ENCODE peak calls at places on chromosomes 2 and 18, in four cellular contexts. One of them, this sample, is unnamed.

GRCh38 chr18:77700051-77700450 is 450.4 kb downstream of the GALR1 start:
- DNase-seq in BE2C: no peak
- DNase-seq in spleen: no peak
- DNase-seq in upper lobe of right lung: no peak
- DNase-seq in this sample: no peak

GRCh38 chr2:60351321-60351720 is 202.1 kb downstream of the BCL11A start:
- DNase-seq in BE2C: no peak
- DNase-seq in spleen: no peak
- DNase-seq in upper lobe of right lung: no peak
- DNase-seq in this sample: no peak

GRCh38 chr2:49251766-49252165 is 97.5 kb upstream of the FSHR start:
- DNase-seq in BE2C: no peak
- DNase-seq in spleen: no peak
- DNase-seq in upper lobe of right lung: no peak
- DNase-seq in this sample: no peak

GRCh38 chr2:159609933-159610523 is 6.3 kb downstream of the BAZ2B start:
- DNase-seq in BE2C: no peak
- DNase-seq in spleen: no peak
- DNase-seq in upper lobe of right lung: no peak
- DNase-seq in this sample: no peak

GRCh38 chr2:9033385-9034175 is 30.1 kb upstream of the MBOAT2 start:
- DNase-seq in BE2C: peak
- DNase-seq in spleen: no peak
- DNase-seq in upper lobe of right lung: no peak
- DNase-seq in this sample: peak

GRCh38 chr2:150133623-150134022 is 353.8 kb downstream of the RND3 start:
- DNase-seq in BE2C: peak
- DNase-seq in spleen: no peak
- DNase-seq in upper lobe of right lung: no peak
- DNase-seq in this sample: no peak

GRCh38 chr2:219358170-219359075 is 25.9 kb upstream of the RESP18 start:
- DNase-seq in BE2C: no peak
- DNase-seq in spleen: no peak
- DNase-seq in upper lobe of right lung: no peak
- DNase-seq in this sample: peak

GRCh38 chr18:8231316-8231715 is 377.9 kb upstream of the RAB12 start:
- DNase-seq in BE2C: no peak
- DNase-seq in spleen: no peak
- DNase-seq in upper lobe of right lung: no peak
- DNase-seq in this sample: no peak

GRCh38 chr2:19682493-19682892 is 219.3 kb downstream of the TTC32 start:
- DNase-seq in BE2C: no peak
- DNase-seq in spleen: no peak
- DNase-seq in upper lobe of right lung: no peak
- DNase-seq in this sample: no peak

GRCh38 chr2:6645672-6646071 is 220.0 kb downstream of the CMPK2 start:
- DNase-seq in BE2C: peak
- DNase-seq in spleen: no peak
- DNase-seq in upper lobe of right lung: no peak
- DNase-seq in this sample: no peak

GRCh38 chr2:135817946-135818345 is 19.0 kb downstream of the LCT start:
- DNase-seq in BE2C: no peak
- DNase-seq in spleen: no peak
- DNase-seq in upper lobe of right lung: no peak
- DNase-seq in this sample: no peak

GRCh38 chr2:38013158-38013752 is 62.7 kb downstream of the CYP1B1 start:
- DNase-seq in BE2C: no peak
- DNase-seq in spleen: no peak
- DNase-seq in upper lobe of right lung: no peak
- DNase-seq in this sample: no peak

GRCh38 chr2:43745457-43745856 is 28.4 kb upstream of the DYNC2LI1 start:
- DNase-seq in BE2C: no peak
- DNase-seq in spleen: no peak
- DNase-seq in upper lobe of right lung: no peak
- DNase-seq in this sample: no peak

GRCh38 chr2:201396595-201396994 is 39.5 kb upstream of the FLACC1 start:
- DNase-seq in BE2C: no peak
- DNase-seq in spleen: no peak
- DNase-seq in upper lobe of right lung: no peak
- DNase-seq in this sample: no peak

GRCh38 chr2:152718909-152719645 is 657 bp downstream of the ARL6IP6 start:
- DNase-seq in BE2C: peak
- DNase-seq in spleen: no peak
- DNase-seq in upper lobe of right lung: no peak
- DNase-seq in this sample: peak

GRCh38 chr18:46301081-46301480 is 196.9 kb downstream of the HAUS1 start:
- DNase-seq in BE2C: no peak
- DNase-seq in spleen: peak
- DNase-seq in upper lobe of right lung: peak
- DNase-seq in this sample: no peak

GRCh38 chr18:56062931-56063330 is 474.9 kb upstream of the TCF4 start:
- DNase-seq in BE2C: no peak
- DNase-seq in spleen: no peak
- DNase-seq in upper lobe of right lung: no peak
- DNase-seq in this sample: no peak

GRCh38 chr2:127953849-127954248 is 68.1 kb upstream of the AMMECR1L start:
- DNase-seq in BE2C: no peak
- DNase-seq in spleen: no peak
- DNase-seq in upper lobe of right lung: no peak
- DNase-seq in this sample: no peak

GRCh38 chr2:54673501-54673998 is 49.9 kb upstream of the EML6 start:
- DNase-seq in BE2C: no peak
- DNase-seq in spleen: peak
- DNase-seq in upper lobe of right lung: peak
- DNase-seq in this sample: no peak

GRCh38 chr2:235533616-235534385 is 40.0 kb downstream of the AGAP1 start:
- DNase-seq in BE2C: peak
- DNase-seq in spleen: peak
- DNase-seq in upper lobe of right lung: peak
- DNase-seq in this sample: no peak

GRCh38 chr2:62197609-62198236 is 1.8 kb downstream of the B3GNT2 start:
- DNase-seq in BE2C: no peak
- DNase-seq in spleen: peak
- DNase-seq in upper lobe of right lung: peak
- DNase-seq in this sample: peak

GRCh38 chr2:62195421-62196277 is at the start of gene B3GNT2:
- DNase-seq in BE2C: peak
- DNase-seq in spleen: peak
- DNase-seq in upper lobe of right lung: peak
- DNase-seq in this sample: peak

GRCh38 chr2:62196278-62196901 is 475 bp downstream of the B3GNT2 start:
- DNase-seq in BE2C: no peak
- DNase-seq in spleen: peak
- DNase-seq in upper lobe of right lung: peak
- DNase-seq in this sample: no peak

GRCh38 chr2:62198237-62198633 is 2.3 kb downstream of the B3GNT2 start:
- DNase-seq in BE2C: no peak
- DNase-seq in spleen: no peak
- DNase-seq in upper lobe of right lung: no peak
- DNase-seq in this sample: no peak

DNA sequence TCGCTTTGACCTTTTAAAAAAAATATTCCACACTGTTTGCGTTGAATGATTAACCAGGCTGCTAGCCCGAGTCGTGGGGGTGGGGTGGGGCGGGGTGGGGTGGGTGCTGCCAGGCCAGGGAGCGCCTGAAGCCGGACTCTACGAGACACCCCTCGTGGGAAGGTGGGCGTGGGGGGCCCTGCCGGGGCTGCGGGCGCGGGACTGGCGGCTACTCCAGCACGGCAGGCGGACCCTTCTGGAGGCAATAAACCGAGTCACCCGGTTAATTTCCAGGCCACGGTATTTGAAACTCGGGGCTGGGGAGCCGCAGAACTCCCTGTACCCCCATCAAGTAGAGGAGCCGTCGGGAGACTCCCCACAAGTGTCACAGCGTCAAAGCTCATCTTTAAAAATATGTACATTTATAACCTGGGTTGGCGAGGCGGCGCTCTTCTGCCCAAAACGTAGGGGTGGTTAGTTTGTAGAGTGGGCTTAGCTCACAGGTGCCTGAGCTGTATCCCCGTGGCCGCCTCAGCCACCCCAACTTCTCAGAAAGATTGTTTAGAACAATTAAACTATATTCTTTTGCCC is 1.2 kb downstream of the B3GNT2 start:
- DNase-seq in BE2C: peak
- DNase-seq in spleen: peak
- DNase-seq in upper lobe of right lung: no peak
- DNase-seq in this sample: peak
- TF ChIP-seq CTCF in BE2C: no peak
- TF ChIP-seq CTCF in spleen: no peak
- TF ChIP-seq CTCF in upper lobe of right lung: no peak
- TF ChIP-seq CTCF in this sample: no peak

DNA sequence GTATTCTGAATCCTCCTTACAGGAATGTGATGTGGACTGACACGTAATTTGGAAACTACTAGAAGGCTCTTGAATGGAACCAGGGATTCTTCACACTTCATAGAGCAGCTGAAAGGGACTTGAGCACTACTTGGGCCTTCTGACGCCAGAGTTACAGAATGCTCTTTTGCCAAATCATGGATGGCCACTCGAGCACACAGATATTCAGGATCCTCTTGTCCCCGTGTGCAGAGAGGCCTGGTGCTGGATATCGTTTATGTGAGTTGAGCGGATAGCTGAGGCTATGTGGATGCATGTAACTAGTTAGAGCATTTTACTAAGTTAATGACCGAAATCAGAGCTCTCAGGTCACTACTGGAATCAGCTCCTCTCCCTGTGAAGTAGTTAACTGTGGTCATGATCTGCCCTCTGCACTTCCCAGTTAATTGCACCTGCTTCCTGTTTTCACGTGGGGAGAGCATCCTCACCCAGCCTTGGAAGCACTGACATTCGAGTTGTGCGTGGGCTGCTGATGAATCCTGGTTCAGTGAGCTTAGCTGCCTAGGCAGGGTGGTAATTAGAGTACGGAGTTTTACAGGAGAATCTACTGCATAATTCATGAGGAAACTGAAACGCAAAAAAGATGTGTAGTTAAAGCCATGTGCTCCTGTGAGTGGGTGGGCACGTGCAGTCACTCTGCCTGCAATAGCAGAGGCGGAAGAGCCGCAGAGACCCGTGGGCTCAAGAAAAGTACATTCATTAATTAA is 5.1 kb upstream of the TPO start:
- DNase-seq in BE2C: no peak
- DNase-seq in spleen: no peak
- DNase-seq in upper lobe of right lung: no peak
- DNase-seq in this sample: no peak
- TF ChIP-seq CTCF in BE2C: no peak
- TF ChIP-seq CTCF in spleen: no peak
- TF ChIP-seq CTCF in upper lobe of right lung: no peak
- TF ChIP-seq CTCF in this sample: no peak

GRCh38 chr2:68362069-68362468 is 3.0 kb upstream of the PLEK start:
- DNase-seq in BE2C: peak
- DNase-seq in spleen: peak
- DNase-seq in upper lobe of right lung: peak
- DNase-seq in this sample: peak

GRCh38 chr2:68352651-68353386 is 12.3 kb upstream of the PLEK start:
- DNase-seq in BE2C: no peak
- DNase-seq in spleen: no peak
- DNase-seq in upper lobe of right lung: no peak
- DNase-seq in this sample: no peak

GRCh38 chr2:68356599-68357239 is 8.4 kb upstream of the PLEK start:
- DNase-seq in BE2C: no peak
- DNase-seq in spleen: no peak
- DNase-seq in upper lobe of right lung: no peak
- DNase-seq in this sample: no peak

GRCh38 chr2:68359889-68360288 is 5.2 kb upstream of the PLEK start:
- DNase-seq in BE2C: no peak
- DNase-seq in spleen: no peak
- DNase-seq in upper lobe of right lung: no peak
- DNase-seq in this sample: no peak

GRCh38 chr2:68357608-68358337 is 7.3 kb upstream of the PLEK start:
- DNase-seq in BE2C: peak
- DNase-seq in spleen: no peak
- DNase-seq in upper lobe of right lung: no peak
- DNase-seq in this sample: peak
- TF ChIP-seq CTCF in BE2C: peak
- TF ChIP-seq CTCF in spleen: no peak
- TF ChIP-seq CTCF in upper lobe of right lung: peak
- TF ChIP-seq CTCF in this sample: no peak

DNA sequence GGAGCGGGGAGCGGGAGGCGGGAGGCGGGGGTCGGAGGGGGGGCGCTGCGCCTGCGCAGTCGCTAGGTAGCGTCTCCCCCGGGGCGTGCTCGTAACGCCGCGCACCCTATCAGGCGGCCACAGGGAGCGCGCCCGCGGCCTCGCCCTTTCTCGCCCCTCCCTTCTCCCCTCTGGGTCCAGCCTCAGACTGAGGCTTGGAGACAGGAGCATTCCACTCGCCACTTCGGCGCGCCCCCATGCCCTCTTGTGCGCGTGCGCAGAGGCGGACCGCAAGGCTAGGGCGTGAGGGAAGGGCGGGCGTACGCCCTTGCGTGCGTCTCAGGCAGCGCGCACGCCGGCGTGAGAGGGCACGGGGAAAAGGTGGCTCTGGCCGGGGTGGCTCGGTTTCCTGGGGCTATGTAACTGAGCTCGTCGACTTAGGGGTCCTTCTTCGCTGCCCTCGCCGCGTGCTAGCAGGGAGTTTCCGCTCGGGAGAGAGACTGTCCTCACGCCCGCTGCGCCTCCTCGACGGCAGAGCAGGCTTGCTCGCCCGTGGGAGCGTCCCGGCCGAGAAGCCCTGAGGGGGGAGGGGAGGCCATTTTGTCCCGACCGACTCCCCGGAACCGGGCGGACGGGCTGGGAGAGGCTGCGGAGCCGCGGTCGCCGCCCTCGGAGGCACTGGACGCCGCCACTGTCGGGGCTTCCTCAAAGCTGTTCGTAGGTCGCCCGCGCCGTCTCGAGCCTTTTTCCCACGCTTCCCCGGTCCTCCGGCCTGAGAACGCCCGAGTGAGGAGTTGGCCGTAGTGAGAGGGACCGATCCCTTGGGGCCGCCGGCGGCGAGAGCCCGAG is at the start of gene RAB10:
- DNase-seq in BE2C: peak
- DNase-seq in spleen: peak
- DNase-seq in upper lobe of right lung: peak
- DNase-seq in this sample: peak
- TF ChIP-seq CTCF in BE2C: no peak
- TF ChIP-seq CTCF in spleen: no peak
- TF ChIP-seq CTCF in upper lobe of right lung: peak
- TF ChIP-seq CTCF in this sample: no peak

DNA sequence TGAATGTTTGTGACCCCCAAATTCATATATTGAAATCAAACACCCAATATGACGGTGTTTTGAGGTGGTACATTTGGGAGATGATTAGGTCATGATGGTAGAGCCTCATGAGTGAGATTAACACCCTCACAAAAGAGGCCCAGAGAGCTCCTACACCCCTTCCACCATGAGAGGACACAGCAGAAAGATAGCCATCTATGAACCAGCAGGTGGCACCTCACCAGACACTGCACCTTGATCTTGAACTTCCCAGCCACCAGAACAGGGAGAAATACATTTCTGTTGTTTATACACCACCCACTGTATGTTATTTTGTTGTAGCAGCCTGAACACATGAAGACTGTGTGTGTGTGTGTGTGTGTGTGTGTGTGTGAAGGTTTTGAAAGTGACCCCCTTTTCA is 58.1 kb downstream of the ST3GAL5 start:
- DNase-seq in BE2C: no peak
- DNase-seq in spleen: no peak
- DNase-seq in upper lobe of right lung: no peak
- DNase-seq in this sample: no peak
- TF ChIP-seq CTCF in BE2C: no peak
- TF ChIP-seq CTCF in spleen: no peak
- TF ChIP-seq CTCF in upper lobe of right lung: peak
- TF ChIP-seq CTCF in this sample: no peak

GRCh38 chr2:96264656-96265348 is 995 bp downstream of the TMEM127 start:
- DNase-seq in BE2C: peak
- DNase-seq in spleen: no peak
- DNase-seq in upper lobe of right lung: no peak
- DNase-seq in this sample: peak
- TF ChIP-seq CTCF in BE2C: peak
- TF ChIP-seq CTCF in spleen: peak
- TF ChIP-seq CTCF in upper lobe of right lung: peak
- TF ChIP-seq CTCF in this sample: peak